ENCODE peak calls at places on chromosomes 5 and 9, in seven cellular contexts. G, J, M, W, X, P and V are unnamed samples.

GRCh38 chr5:10545084-10545483 is 18.8 kb upstream of the ANKRD33B start:
- DNase-seq in G (no peak), J (no peak), M (no peak), W (no peak), X (no peak), P (no peak), V (no peak)

GRCh38 chr9:137968235-137968634 is 90.7 kb downstream of the CACNA1B start:
- DNase-seq in G (no peak), J (peak), M (no peak), W (peak), X (no peak), P (no peak), V (no peak)

GRCh38 chr9:71446499-71447411 is 321.6 kb downstream of the CEMIP2 start:
- DNase-seq in G (peak), J (peak), M (peak), W (peak), X (no peak), P (peak), V (no peak)

GRCh38 chr9:134024393-134024792 is 888 bp upstream of the BRD3OS start:
- DNase-seq in G (no peak), J (no peak), M (no peak), W (no peak), X (no peak), P (no peak), V (no peak)

GRCh38 chr5:33936004-33936380 is 194 bp upstream of the RXFP3 start:
- DNase-seq in G (peak), J (peak), M (peak), W (peak), X (no peak), P (peak), V (no peak)

GRCh38 chr5:135271533-135272310 is 127.3 kb downstream of the MACROH2A1 start:
- DNase-seq in G (no peak), J (no peak), M (peak), W (peak), X (no peak), P (peak), V (no peak)

GRCh38 chr9:79731483-79731882 is 159.7 kb downstream of the TLE4 start:
- DNase-seq in G (no peak), J (no peak), M (no peak), W (peak), X (no peak), P (peak), V (no peak)

GRCh38 chr5:159951387-159951786 is 35.1 kb downstream of the ADRA1B start:
- DNase-seq in G (no peak), J (no peak), M (no peak), W (peak), X (no peak), P (no peak), V (no peak)

GRCh38 chr5:2153350-2153749 is 270.6 kb upstream of the IRX4 start:
- DNase-seq in G (no peak), J (no peak), M (no peak), W (no peak), X (no peak), P (no peak), V (no peak)

GRCh38 chr9:80376180-80376579 is 804.4 kb downstream of the TLE4 start:
- DNase-seq in G (no peak), J (no peak), M (no peak), W (no peak), X (no peak), P (no peak), V (no peak)

GRCh38 chr9:114911167-114911821 is 19.1 kb downstream of the TNFSF8 start:
- DNase-seq in G (no peak), J (no peak), M (peak), W (no peak), X (no peak), P (peak), V (no peak)

GRCh38 chr5:2132497-2132847 is 249.7 kb upstream of the IRX4 start:
- DNase-seq in G (no peak), J (no peak), M (no peak), W (no peak), X (peak), P (no peak), V (no peak)

GRCh38 chr5:136075339-136075885 is 46.6 kb downstream of the TGFBI start:
- DNase-seq in G (no peak), J (no peak), M (peak), W (no peak), X (no peak), P (no peak), V (no peak)

GRCh38 chr9:15007698-15008097 is 97.5 kb upstream of the FREM1 start:
- DNase-seq in G (no peak), J (no peak), M (no peak), W (no peak), X (no peak), P (no peak), V (no peak)

GRCh38 chr5:42908086-42908485 is 96.4 kb upstream of the SELENOP start:
- DNase-seq in G (no peak), J (no peak), M (no peak), W (no peak), X (no peak), P (no peak), V (no peak)

GRCh38 chr5:67205981-67206380 is 9.4 kb upstream of the CD180 start:
- DNase-seq in G (no peak), J (no peak), M (no peak), W (no peak), X (no peak), P (no peak), V (no peak)

GRCh38 chr5:159855476-159856157 is 60.7 kb upstream of the ADRA1B start:
- DNase-seq in G (peak), J (no peak), M (no peak), W (no peak), X (no peak), P (peak), V (no peak)

GRCh38 chr5:74538206-74538661 is 102.3 kb downstream of the ENC1 start:
- DNase-seq in G (peak), J (no peak), M (peak), W (no peak), X (no peak), P (peak), V (no peak)

GRCh38 chr5:77418601-77419591 is 73.2 kb downstream of the WDR41 start:
- DNase-seq in G (no peak), J (no peak), M (no peak), W (no peak), X (no peak), P (no peak), V (no peak)

GRCh38 chr9:21479152-21479702 is 2.9 kb downstream of the IFNE start:
- DNase-seq in G (no peak), J (no peak), M (no peak), W (no peak), X (no peak), P (peak), V (no peak)

DNA sequence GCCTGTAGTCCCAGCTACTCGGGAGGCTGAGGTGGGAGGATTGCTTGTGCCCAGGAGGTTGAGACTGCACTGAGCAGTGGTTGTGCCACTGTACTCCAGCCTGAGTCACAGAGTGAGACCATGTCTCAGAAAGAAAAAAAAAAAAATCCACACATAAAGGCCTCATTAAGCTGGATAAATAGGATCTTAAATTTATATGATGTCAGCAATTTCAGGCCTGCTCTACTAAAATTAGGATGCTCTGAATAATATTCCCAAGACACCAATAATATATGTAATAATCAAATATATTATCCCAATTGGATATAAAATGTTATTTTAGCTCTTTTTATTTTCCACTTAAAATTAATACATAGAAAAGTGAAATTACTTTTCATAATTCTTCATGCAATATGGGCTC is 43.6 kb downstream of the NLN start:
- DNase-seq in G (no peak), J (no peak), M (no peak), W (no peak), X (no peak), P (no peak), V (no peak)
- H3K4me3 ChIP-seq in G (no peak), J (no peak), M (no peak), W (no peak), X (no peak), P (no peak), V (no peak)

DNA sequence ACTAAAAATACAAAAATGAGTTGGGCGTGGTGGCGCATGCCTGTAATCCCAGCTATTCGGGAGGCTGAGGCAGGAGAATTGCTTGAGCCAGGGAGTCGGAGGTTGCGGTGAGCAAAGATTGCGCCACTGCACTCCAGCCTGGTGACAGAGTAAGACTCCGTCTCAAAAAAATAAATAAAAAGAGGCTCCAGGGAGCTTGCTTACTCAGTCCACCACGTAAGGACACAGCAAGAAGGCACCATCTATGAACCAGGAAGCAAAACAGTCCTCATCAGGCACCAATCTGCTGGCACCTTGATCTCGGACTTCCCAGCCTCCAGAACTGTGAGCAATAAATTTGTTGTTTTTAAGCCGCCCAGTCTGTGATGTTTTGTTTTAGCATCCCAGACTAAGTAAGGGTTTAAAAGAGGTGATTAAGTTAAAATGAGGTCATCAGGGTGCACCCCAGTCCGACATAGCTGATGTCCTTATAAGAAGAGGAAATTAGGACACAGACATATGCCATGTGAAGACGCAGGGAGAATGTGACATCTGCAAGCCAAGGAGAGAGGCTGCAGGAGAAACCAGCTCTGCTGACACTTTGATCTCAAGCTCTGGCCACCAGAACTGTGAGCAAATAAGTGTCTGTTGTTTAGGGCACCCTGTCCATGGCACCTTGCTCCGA is 45.9 kb downstream of the C9orf50 start:
- DNase-seq in G (no peak), J (no peak), M (peak), W (no peak), X (no peak), P (no peak), V (peak)
- H3K4me3 ChIP-seq in G (no peak), J (no peak), M (no peak), W (no peak), X (no peak), P (no peak), V (no peak)

DNA sequence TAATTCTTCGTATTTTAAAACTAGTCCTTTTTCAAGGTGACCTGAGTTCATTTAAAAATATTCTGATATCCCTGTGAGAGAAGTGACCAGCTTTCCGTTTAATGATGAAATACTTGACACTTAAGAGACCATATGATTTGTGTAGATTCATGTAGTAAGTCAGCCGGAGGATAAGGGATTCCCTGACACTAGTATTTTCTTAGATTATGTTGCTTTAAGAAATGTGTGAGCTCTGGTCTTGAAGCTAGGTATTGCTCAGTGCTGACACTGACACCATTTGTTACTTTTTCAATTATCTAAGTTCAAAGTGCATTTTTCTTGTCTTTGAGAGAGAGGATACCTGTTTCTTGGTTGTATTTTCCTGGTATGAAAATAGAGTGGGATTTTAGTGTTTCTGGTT is 4.2 kb downstream of the NIPBL start:
- DNase-seq in G (no peak), J (no peak), M (no peak), W (no peak), X (no peak), P (no peak), V (no peak)
- H3K4me3 ChIP-seq in G (no peak), J (peak), M (no peak), W (peak), X (no peak), P (no peak), V (no peak)

GRCh38 chr9:101582593-101582992 is 12.2 kb downstream of the PPP3R2 start:
- DNase-seq in G (no peak), J (no peak), M (peak), W (no peak), X (no peak), P (peak), V (peak)
- H3K4me3 ChIP-seq in G (no peak), J (no peak), M (no peak), W (no peak), X (no peak), P (no peak), V (no peak)

GRCh38 chr5:127306647-127307046 is 16.1 kb downstream of the MEGF10 start:
- DNase-seq in G (no peak), J (no peak), M (no peak), W (no peak), X (no peak), P (no peak), V (no peak)
- H3K4me3 ChIP-seq in G (no peak), J (no peak), M (no peak), W (no peak), X (no peak), P (no peak), V (no peak)

GRCh38 chr5:54315736-54316135 is 5.4 kb upstream of the ARL15 start:
- DNase-seq in G (no peak), J (no peak), M (no peak), W (no peak), X (no peak), P (no peak), V (no peak)
- H3K4me3 ChIP-seq in G (no peak), J (no peak), M (no peak), W (no peak), X (no peak), P (no peak), V (no peak)

GRCh38 chr5:141373673-141374317 is at the start of gene PCDHGA6:
- DNase-seq in G (no peak), J (no peak), M (peak), W (no peak), X (no peak), P (peak), V (no peak)

GRCh38 chr5:141366016-141366896 is 2.3 kb downstream of the PCDHGA5 start:
- DNase-seq in G (no peak), J (no peak), M (no peak), W (no peak), X (no peak), P (no peak), V (no peak)

GRCh38 chr5:141374627-141375026 is 936 bp downstream of the PCDHGA6 start:
- DNase-seq in G (no peak), J (no peak), M (no peak), W (no peak), X (no peak), P (no peak), V (no peak)

GRCh38 chr5:141371572-141372475 is 1.8 kb downstream of the PCDHGB3 start:
- DNase-seq in G (no peak), J (no peak), M (no peak), W (no peak), X (no peak), P (no peak), V (no peak)

DNA sequence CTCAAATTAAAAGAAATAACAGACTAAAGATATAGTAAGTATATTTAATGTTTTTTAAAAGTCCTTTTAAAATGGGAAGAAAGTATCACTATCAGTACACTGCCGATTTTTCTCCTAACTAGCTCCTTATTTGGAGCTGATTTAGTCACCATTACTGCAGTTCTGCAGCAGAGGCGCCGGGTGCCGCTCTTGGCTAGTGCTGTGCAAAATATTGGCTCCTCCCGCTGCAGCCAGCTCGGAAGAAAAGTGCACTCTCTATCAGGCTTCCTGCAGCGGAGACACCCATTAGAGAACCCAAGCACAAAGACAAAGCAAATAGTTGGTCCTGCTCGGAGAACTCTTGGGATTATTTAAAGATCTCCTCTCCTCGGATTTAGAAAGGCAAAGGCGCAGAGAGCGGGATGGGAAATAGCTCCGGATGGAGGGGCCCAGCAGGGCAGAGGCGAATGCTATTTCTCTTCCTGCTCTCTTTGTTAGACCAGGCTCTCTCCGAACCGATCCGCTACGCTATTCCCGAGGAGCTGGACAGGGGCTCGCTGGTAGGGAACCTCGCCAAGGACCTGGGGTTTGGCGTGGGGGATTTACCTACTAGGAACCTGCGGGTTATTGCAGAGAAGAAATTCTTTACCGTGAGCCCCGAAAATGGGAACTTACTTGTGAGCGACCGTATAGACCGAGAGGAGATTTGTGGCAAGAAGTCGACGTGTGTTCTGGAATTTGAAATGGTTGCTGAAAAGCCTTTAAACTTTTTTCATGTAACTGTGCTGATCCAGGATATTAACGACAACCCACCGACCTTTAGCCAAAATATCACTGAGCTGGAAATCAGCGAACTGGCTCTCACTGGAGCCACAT is at the start of gene PCDHGB3:
- DNase-seq in G (no peak), J (no peak), M (peak), W (peak), X (no peak), P (peak), V (no peak)
- H3K4me3 ChIP-seq in G (peak), J (peak), M (peak), W (peak), X (peak), P (peak), V (peak)

DNA sequence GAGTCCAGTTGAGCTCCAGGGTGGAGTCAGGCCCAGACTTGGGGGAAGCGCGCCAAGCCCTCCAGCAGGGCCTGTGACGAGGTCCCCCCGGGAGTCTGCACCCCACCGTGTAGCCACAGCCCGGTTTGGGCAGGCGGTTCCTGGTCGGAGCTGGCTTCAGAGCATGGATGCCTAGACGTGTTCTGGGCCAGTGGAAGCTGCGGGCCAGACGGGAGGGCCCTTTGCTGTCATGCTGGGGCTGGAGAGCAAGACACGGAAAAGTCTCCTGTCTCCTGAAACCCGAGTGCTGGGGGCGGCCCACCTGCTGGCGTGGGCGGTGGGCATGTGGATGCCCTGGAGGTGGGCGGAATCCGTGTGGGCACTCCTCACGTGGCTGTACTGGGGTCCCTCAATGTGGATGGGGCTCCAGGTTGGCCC is 1.9 kb downstream of the GPSM1 start:
- DNase-seq in G (peak), J (no peak), M (no peak), W (no peak), X (no peak), P (peak), V (no peak)
- H3K4me3 ChIP-seq in G (peak), J (peak), M (peak), W (no peak), X (no peak), P (peak), V (peak)

DNA sequence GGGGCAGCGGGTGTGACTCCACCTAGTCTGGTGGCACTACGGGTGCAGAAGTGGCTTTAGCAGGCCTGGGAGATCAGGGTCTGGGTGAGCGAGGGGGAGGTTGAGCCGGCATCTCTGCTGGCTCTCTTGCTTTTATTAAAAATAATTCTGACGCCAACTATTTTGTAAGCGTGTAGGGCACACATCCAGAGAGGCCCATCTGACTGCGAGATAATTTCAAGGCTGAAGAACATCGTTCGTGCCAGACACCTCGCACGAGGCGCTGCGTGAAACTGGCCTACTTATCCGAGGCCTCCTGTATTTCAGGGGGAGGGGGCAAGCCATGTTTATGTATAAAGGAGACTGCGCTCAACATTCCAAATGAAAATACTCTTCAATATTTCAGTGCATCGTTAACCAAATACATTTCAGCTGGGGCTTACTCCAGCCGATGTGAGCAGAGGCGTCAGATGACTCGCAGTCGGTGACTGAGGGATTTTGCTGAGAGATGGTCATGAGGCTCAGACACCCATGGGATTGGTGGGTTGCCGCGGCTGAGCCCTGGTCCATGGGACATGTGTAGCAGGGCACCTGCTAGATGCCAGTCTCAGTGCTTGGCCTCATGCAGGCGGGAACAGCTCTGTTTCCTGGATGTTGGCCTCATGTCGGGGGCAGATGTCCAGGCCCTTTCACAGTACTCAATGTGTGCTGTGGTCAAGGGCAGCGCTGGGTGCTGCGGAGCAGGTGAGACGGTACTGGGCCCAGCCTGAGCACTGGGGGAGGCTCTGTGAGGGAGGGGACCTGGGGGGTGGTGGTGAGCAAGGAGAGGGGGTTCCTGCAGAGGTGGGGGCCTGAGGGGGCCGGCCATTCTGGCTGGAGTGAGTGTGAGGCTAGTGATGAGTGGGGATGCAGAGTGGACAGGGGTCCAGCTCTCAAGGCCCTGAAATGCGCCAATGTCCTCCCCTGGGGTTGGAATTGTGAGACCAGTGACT is 201.5 kb downstream of the DAB2IP start:
- DNase-seq in G (peak), J (no peak), M (peak), W (no peak), X (no peak), P (peak), V (no peak)
- H3K4me3 ChIP-seq in G (no peak), J (no peak), M (no peak), W (no peak), X (no peak), P (no peak), V (no peak)